ENCODE peak calls at places on chromosome 18, in six cellular contexts. One of them, this sample, is unnamed.

GRCh38 chr18:39167990-39168389 is 1602.4 kb upstream of the CELF4 start:
- DNase-seq in stromal cell of bone marrow: no peak
- DNase-seq in HTR-8/SVneo: no peak
- DNase-seq in anterior cingulate cortex: no peak
- DNase-seq in RKO: no peak
- DNase-seq in NCI-H1092: no peak
- DNase-seq in this sample: no peak

GRCh38 chr18:13026583-13027270 is 35.6 kb downstream of the CEP192 start:
- DNase-seq in stromal cell of bone marrow: no peak
- DNase-seq in HTR-8/SVneo: no peak
- DNase-seq in anterior cingulate cortex: no peak
- DNase-seq in RKO: no peak
- DNase-seq in NCI-H1092: no peak
- DNase-seq in this sample: no peak

GRCh38 chr18:41967680-41968079 is 12.6 kb downstream of the PIK3C3 start:
- DNase-seq in stromal cell of bone marrow: no peak
- DNase-seq in HTR-8/SVneo: no peak
- DNase-seq in anterior cingulate cortex: peak
- DNase-seq in RKO: no peak
- DNase-seq in NCI-H1092: no peak
- DNase-seq in this sample: no peak

GRCh38 chr18:67618061-67618460 is 101.5 kb upstream of the DSEL start:
- DNase-seq in stromal cell of bone marrow: no peak
- DNase-seq in HTR-8/SVneo: no peak
- DNase-seq in anterior cingulate cortex: no peak
- DNase-seq in RKO: no peak
- DNase-seq in NCI-H1092: no peak
- DNase-seq in this sample: no peak

GRCh38 chr18:985301-985700 is 80.6 kb downstream of the ADCYAP1 start:
- DNase-seq in stromal cell of bone marrow: no peak
- DNase-seq in HTR-8/SVneo: no peak
- DNase-seq in anterior cingulate cortex: peak
- DNase-seq in RKO: no peak
- DNase-seq in NCI-H1092: peak
- DNase-seq in this sample: peak

GRCh38 chr18:22132763-22133162 is 36.6 kb upstream of the GATA6 start:
- DNase-seq in stromal cell of bone marrow: no peak
- DNase-seq in HTR-8/SVneo: no peak
- DNase-seq in anterior cingulate cortex: no peak
- DNase-seq in RKO: no peak
- DNase-seq in NCI-H1092: no peak
- DNase-seq in this sample: no peak

GRCh38 chr18:50410894-50411293 is 36.0 kb downstream of the SKA1 start:
- DNase-seq in stromal cell of bone marrow: peak
- DNase-seq in HTR-8/SVneo: no peak
- DNase-seq in anterior cingulate cortex: no peak
- DNase-seq in RKO: no peak
- DNase-seq in NCI-H1092: no peak
- DNase-seq in this sample: no peak

GRCh38 chr18:48797841-48798255 is 152.9 kb downstream of the SMAD7 start:
- DNase-seq in stromal cell of bone marrow: no peak
- DNase-seq in HTR-8/SVneo: no peak
- DNase-seq in anterior cingulate cortex: no peak
- DNase-seq in RKO: no peak
- DNase-seq in NCI-H1092: peak
- DNase-seq in this sample: no peak

GRCh38 chr18:2223859-2224258 is 347.4 kb downstream of the METTL4 start:
- DNase-seq in stromal cell of bone marrow: peak
- DNase-seq in HTR-8/SVneo: peak
- DNase-seq in anterior cingulate cortex: peak
- DNase-seq in RKO: peak
- DNase-seq in NCI-H1092: no peak
- DNase-seq in this sample: peak

GRCh38 chr18:47968721-47969120 is 38.3 kb upstream of the SMAD2 start:
- DNase-seq in stromal cell of bone marrow: peak
- DNase-seq in HTR-8/SVneo: no peak
- DNase-seq in anterior cingulate cortex: no peak
- DNase-seq in RKO: no peak
- DNase-seq in NCI-H1092: no peak
- DNase-seq in this sample: no peak

GRCh38 chr18:79400091-79400590 is 4.4 kb downstream of the NFATC1 start:
- DNase-seq in stromal cell of bone marrow: no peak
- DNase-seq in HTR-8/SVneo: no peak
- DNase-seq in anterior cingulate cortex: no peak
- DNase-seq in RKO: no peak
- DNase-seq in NCI-H1092: no peak
- DNase-seq in this sample: no peak

GRCh38 chr18:78564030-78564429 is 415.6 kb upstream of the SALL3 start:
- DNase-seq in stromal cell of bone marrow: no peak
- DNase-seq in HTR-8/SVneo: no peak
- DNase-seq in anterior cingulate cortex: no peak
- DNase-seq in RKO: no peak
- DNase-seq in NCI-H1092: no peak
- DNase-seq in this sample: no peak

GRCh38 chr18:57915241-57915640 is 112.1 kb upstream of the ATP8B1 start:
- DNase-seq in stromal cell of bone marrow: no peak
- DNase-seq in HTR-8/SVneo: no peak
- DNase-seq in anterior cingulate cortex: no peak
- DNase-seq in RKO: no peak
- DNase-seq in NCI-H1092: peak
- DNase-seq in this sample: no peak

GRCh38 chr18:47054369-47054768 is 18.9 kb upstream of the ELOA2 start:
- DNase-seq in stromal cell of bone marrow: no peak
- DNase-seq in HTR-8/SVneo: no peak
- DNase-seq in anterior cingulate cortex: no peak
- DNase-seq in RKO: no peak
- DNase-seq in NCI-H1092: no peak
- DNase-seq in this sample: no peak

GRCh38 chr18:10230072-10230471 is 224.4 kb upstream of the APCDD1 start:
- DNase-seq in stromal cell of bone marrow: peak
- DNase-seq in HTR-8/SVneo: peak
- DNase-seq in anterior cingulate cortex: no peak
- DNase-seq in RKO: peak
- DNase-seq in NCI-H1092: no peak
- DNase-seq in this sample: peak

GRCh38 chr18:837922-838321 is 25.9 kb upstream of the YES1 start:
- DNase-seq in stromal cell of bone marrow: no peak
- DNase-seq in HTR-8/SVneo: no peak
- DNase-seq in anterior cingulate cortex: no peak
- DNase-seq in RKO: no peak
- DNase-seq in NCI-H1092: no peak
- DNase-seq in this sample: no peak

GRCh38 chr18:23735021-23735464 is 45.8 kb downstream of the LAMA3 start:
- DNase-seq in stromal cell of bone marrow: no peak
- DNase-seq in HTR-8/SVneo: no peak
- DNase-seq in anterior cingulate cortex: no peak
- DNase-seq in RKO: no peak
- DNase-seq in NCI-H1092: no peak
- DNase-seq in this sample: no peak

GRCh38 chr18:74110983-74111382 is 36.7 kb downstream of the FBXO15 start:
- DNase-seq in stromal cell of bone marrow: no peak
- DNase-seq in HTR-8/SVneo: no peak
- DNase-seq in anterior cingulate cortex: no peak
- DNase-seq in RKO: no peak
- DNase-seq in NCI-H1092: no peak
- DNase-seq in this sample: no peak

GRCh38 chr18:3067213-3068118 is 54.5 kb upstream of the LPIN2 start:
- DNase-seq in stromal cell of bone marrow: no peak
- DNase-seq in HTR-8/SVneo: no peak
- DNase-seq in anterior cingulate cortex: no peak
- DNase-seq in RKO: no peak
- DNase-seq in NCI-H1092: no peak
- DNase-seq in this sample: no peak